ENCODE peak calls at places on chromosome 13, in ten cellular contexts. D is dorsolateral prefrontal cortex; Y is cardiac muscle cell; V is ascending aorta; X is CD8-positive, alpha-beta T cell; M is BJ; B is Peyer's patch; U is Panc1; S is pancreas; W is testis. A is an unnamed sample.

GRCh38 chr13:102039264-102039663 is 362.6 kb downstream of the FGF14 start:
- DNase-seq in Y (no peak), B (no peak), U (no peak), W (no peak), V (no peak), D (no peak), X (no peak), S (no peak), M (no peak), A (no peak)

GRCh38 chr13:20826810-20827560 is 53.2 kb upstream of the EEF1AKMT1 start:
- DNase-seq in B (no peak), X (no peak), D (no peak), U (no peak), Y (no peak), V (no peak), S (no peak), W (no peak), M (no peak), A (no peak)

GRCh38 chr13:111116830-111117229 is 1.7 kb downstream of the ARHGEF7 start:
- DNase-seq in D (no peak), U (no peak), M (peak; percentile 31), X (no peak), B (no peak), Y (no peak), W (no peak), V (no peak), S (no peak), A (no peak)

GRCh38 chr13:38530492-38530891 is 156.4 kb upstream of the FREM2 start:
- DNase-seq in S (no peak), X (no peak), U (no peak), Y (peak; percentile 29), W (no peak), V (no peak), D (no peak), B (no peak), M (peak; percentile 4), A (no peak)

GRCh38 chr13:31209172-31209818 is 9.5 kb downstream of the B3GLCT start:
- DNase-seq in D (peak; percentile 50), V (no peak), X (no peak), B (no peak), W (peak; percentile 78), U (no peak), Y (peak; percentile 79), M (no peak), S (peak; percentile 7), A (no peak)

GRCh38 chr13:113742000-113742441 is 17.0 kb upstream of the TMEM255B start:
- DNase-seq in V (no peak), U (no peak), Y (peak; percentile 67), X (no peak), D (no peak), B (peak; percentile 59), S (no peak), W (no peak), M (no peak), A (peak; percentile 37)

GRCh38 chr13:23620211-23620610 is 50.0 kb downstream of the TNFRSF19 start:
- DNase-seq in B (no peak), S (no peak), W (no peak), D (no peak), U (no peak), V (no peak), M (no peak), X (no peak), Y (no peak), A (no peak)

GRCh38 chr13:30864352-30865130 is 41.5 kb upstream of the MEDAG start:
- DNase-seq in V (peak; percentile 73), D (no peak), B (no peak), X (no peak), S (no peak), W (no peak), Y (no peak), U (no peak), M (peak; percentile 89), A (no peak)

GRCh38 chr13:99342723-99343315 is 35.6 kb upstream of the GPR183 start:
- DNase-seq in M (no peak), U (no peak), V (no peak), W (no peak), X (no peak), Y (no peak), D (no peak), S (no peak), B (no peak), A (no peak)
- H3K4me3 ChIP-seq in M (no peak overlapping the region), U (no peak overlapping the region), V (no peak overlapping the region), W (no peak overlapping the region), X (no peak overlapping the region), Y (no peak overlapping the region), D (no peak overlapping the region), S (no peak overlapping the region), B (no peak overlapping the region), A (no peak overlapping the region)

GRCh38 chr13:49932066-49932465 is 4.1 kb downstream of the SPRYD7 start:
- DNase-seq in S (no peak), W (no peak), D (no peak), B (no peak), V (no peak), U (no peak), X (no peak), M (no peak), Y (no peak), A (no peak)
- TF ChIP-seq CTCF in S (no peak), W (no peak), D (no peak), B (no peak), V (no peak), U (no peak), X (no peak), M (no peak), Y (no peak), A (no peak)

DNA sequence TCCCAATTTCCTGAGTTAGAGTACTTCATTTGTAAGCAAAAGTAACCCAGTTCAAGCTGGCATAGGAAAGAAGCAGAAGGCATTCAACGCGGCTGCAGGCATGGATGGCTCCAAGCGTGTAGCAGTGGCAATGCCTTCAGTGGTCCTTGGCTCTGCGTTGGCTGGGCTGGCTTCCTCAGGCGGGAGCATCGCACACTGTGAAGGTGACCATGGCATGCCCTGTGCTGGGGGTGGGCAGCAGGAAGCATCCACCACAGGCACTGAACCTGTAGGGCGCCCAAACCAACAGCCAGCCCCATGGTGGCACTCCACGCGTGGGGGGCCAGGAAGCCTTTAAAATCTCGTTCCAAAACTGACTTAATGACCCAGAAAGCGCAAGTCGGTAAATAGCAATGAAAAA is 53.6 kb upstream of the SPACA7 start:
- DNase-seq in Y (no peak), V (no peak), B (no peak), X (no peak), W (no peak), U (no peak), D (no peak), S (no peak), M (no peak), A (no peak)
- H3K27me3 ChIP-seq in Y (peaks cover 3% of the 10 kb centered on the region), V (no peaks in the 10 kb centered on the region), B (no peaks in the 10 kb centered on the region), X (no peaks in the 10 kb centered on the region), W (no peaks in the 10 kb centered on the region), U (peaks cover 4% of the 10 kb centered on the region), D (no peaks in the 10 kb centered on the region), S (no peaks in the 10 kb centered on the region), M (no peaks in the 10 kb centered on the region), A (no peaks in the 10 kb centered on the region)

GRCh38 chr13:64718116-64718515 is 2512.0 kb downstream of the PCDH9 start:
- DNase-seq in S (no peak), W (no peak), U (no peak), M (no peak), Y (no peak), X (no peak), D (no peak), B (no peak), V (no peak), A (peak; percentile 52)
- H3K4me3 ChIP-seq in S (no peak overlapping the region), W (no peak overlapping the region), U (no peak overlapping the region), M (no peak overlapping the region), Y (no peak overlapping the region), X (no peak overlapping the region), D (no peak overlapping the region), B (no peak overlapping the region), V (no peak overlapping the region), A (no peak overlapping the region)

GRCh38 chr13:24741016-24741662 is 22.8 kb upstream of the RNF17 start:
- DNase-seq in B (no peak), D (no peak), W (no peak), X (no peak), U (no peak), M (no peak), S (no peak), Y (no peak), V (no peak), A (no peak)
- TF ChIP-seq CTCF in B (no peak), D (no peak), W (no peak), X (no peak), U (peak; percentile 45), M (peak; percentile 23), S (no peak), Y (peak; percentile 32), V (no peak), A (no peak)

GRCh38 chr13:27961227-27962085 is 7.7 kb downstream of the CDX2 start:
- DNase-seq in D (no peak), Y (no peak), V (no peak), W (no peak), U (no peak), X (no peak), M (no peak), B (no peak), S (no peak), A (no peak)

GRCh38 chr13:27962128-27962841 is 6.8 kb downstream of the CDX2 start:
- DNase-seq in U (no peak), B (peak; percentile 66), D (no peak), X (no peak), V (no peak), W (no peak), M (no peak), S (no peak), Y (no peak), A (no peak)

GRCh38 chr13:27958928-27959539 is 10.1 kb downstream of the CDX2 start:
- DNase-seq in X (no peak), M (no peak), D (no peak), W (no peak), Y (no peak), S (no peak), U (no peak), B (no peak), V (no peak), A (no peak)

GRCh38 chr13:27959976-27960361 is 9.1 kb downstream of the CDX2 start:
- DNase-seq in U (no peak), X (no peak), W (no peak), M (no peak), B (no peak), D (no peak), S (no peak), Y (no peak), V (no peak), A (no peak)

DNA sequence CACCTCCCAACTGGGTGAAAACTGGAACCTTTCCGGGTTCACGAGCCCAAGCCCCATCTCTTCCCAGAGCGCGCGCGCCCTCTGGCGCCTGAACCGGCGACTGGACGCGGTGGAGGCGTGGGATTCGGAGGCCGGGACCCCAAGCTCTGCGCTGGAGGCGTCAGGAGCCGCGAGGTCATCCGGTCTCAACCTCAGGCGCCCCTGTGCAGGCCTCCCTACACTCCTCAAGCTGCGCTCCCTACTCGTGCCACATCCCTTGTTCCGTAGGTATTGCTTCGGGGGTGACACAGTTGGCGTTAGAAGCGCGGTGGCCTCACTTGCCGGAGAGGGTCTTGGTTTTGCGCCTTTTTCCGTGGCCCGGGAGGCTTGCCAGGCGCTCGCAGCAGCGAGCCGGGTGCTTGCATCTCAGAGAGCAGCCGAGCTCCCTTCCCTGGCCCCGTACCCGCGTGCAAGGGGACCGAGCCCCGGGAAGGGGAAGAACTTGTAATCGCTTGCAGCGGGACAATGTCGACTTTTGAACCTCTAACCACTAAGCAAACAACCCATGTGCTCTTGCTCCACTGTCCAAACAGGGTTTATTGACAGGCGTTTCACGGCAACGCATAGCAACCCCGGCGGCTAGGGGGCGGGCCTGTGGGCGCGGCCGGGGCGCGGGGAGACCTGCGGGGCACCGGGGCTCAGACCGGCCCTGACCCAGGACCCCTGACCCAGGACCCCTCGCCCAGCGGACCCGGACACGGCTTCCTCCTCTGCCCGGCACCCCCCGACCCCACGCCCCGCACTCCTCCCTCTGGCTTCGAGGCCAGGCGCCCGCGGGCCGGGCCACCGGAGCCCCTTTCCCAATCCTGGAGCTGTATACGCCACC is 8.5 kb downstream of the CDX2 start:
- DNase-seq in D (no peak), Y (peak; percentile 50), X (no peak), V (no peak), U (no peak), W (peak; percentile 62), B (peak; percentile 90), M (no peak), S (peak; percentile 86), A (no peak)
- H3K27me3 ChIP-seq in D (peaks cover 97% of the 10 kb centered on the region), Y (peaks cover 100% of the 10 kb centered on the region), X (peaks cover 26% of the 10 kb centered on the region), V (peaks cover 28% of the 10 kb centered on the region), U (no peaks in the 10 kb centered on the region), W (no peaks in the 10 kb centered on the region), B (peaks cover 11% of the 10 kb centered on the region), M (peaks cover 36% of the 10 kb centered on the region), S (no peaks in the 10 kb centered on the region), A (peaks cover 70% of the 10 kb centered on the region)